ENCODE peak calls at places on chromosomes 2 and 18, in nine cellular contexts. X is cardiac muscle cell; Z is dorsolateral prefrontal cortex; R is CD8-positive, alpha-beta T cell; W is endodermal cell; S is uterus; A is upper lobe of right lung; U is OCI-LY7; E is thyroid gland. N is an unnamed sample.

GRCh38 chr2:85439986-85440385 is 21.5 kb downstream of the SH2D6 start:
- DNase-seq in A (no peak), Z (no peak), E (no peak), R (no peak), X (no peak), U (no peak), W (peak), S (no peak), N (no peak)

GRCh38 chr2:85578243-85579180 is 1.1 kb downstream of the VAMP8 start:
- DNase-seq in E (peak), Z (no peak), X (no peak), R (no peak), U (peak), S (no peak), W (peak), A (peak), N (peak)

GRCh38 chr2:165423081-165423480 is 46.4 kb upstream of the CSRNP3 start:
- DNase-seq in U (no peak), S (no peak), X (no peak), E (no peak), A (no peak), Z (no peak), W (no peak), R (no peak), N (no peak)

GRCh38 chr2:206084870-206085741 is 868 bp downstream of the INO80D start:
- DNase-seq in A (peak), Z (no peak), X (peak), E (peak), W (peak), U (peak), R (peak), S (peak), N (peak)

GRCh38 chr2:100053499-100053898 is 88.9 kb downstream of the AFF3 start:
- DNase-seq in Z (no peak), U (no peak), A (no peak), S (no peak), E (no peak), X (no peak), R (no peak), W (no peak), N (no peak)

GRCh38 chr2:195543902-195544894 is 112.8 kb upstream of the SLC39A10 start:
- DNase-seq in S (no peak), U (no peak), X (peak), W (no peak), R (no peak), Z (no peak), E (no peak), A (no peak), N (no peak)

GRCh38 chr18:79791141-79791972 is 6.4 kb upstream of the KCNG2 start:
- DNase-seq in U (no peak), A (peak), E (peak), Z (no peak), X (peak), S (no peak), R (no peak), W (no peak), N (no peak)

GRCh38 chr2:110876167-110876999 is 144.0 kb downstream of the ACOXL start:
- DNase-seq in X (no peak), A (no peak), S (no peak), E (no peak), W (peak), U (peak), R (no peak), Z (no peak), N (no peak)

GRCh38 chr18:32889620-32890593 is 117.1 kb upstream of the KLHL14 start:
- DNase-seq in E (no peak), X (no peak), Z (no peak), R (no peak), A (no peak), W (peak), S (no peak), U (no peak), N (no peak)

GRCh38 chr2:126558029-126558428 is 97.9 kb upstream of the GYPC start:
- DNase-seq in X (no peak), S (no peak), A (no peak), E (no peak), U (no peak), Z (no peak), R (no peak), W (no peak), N (no peak)

DNA sequence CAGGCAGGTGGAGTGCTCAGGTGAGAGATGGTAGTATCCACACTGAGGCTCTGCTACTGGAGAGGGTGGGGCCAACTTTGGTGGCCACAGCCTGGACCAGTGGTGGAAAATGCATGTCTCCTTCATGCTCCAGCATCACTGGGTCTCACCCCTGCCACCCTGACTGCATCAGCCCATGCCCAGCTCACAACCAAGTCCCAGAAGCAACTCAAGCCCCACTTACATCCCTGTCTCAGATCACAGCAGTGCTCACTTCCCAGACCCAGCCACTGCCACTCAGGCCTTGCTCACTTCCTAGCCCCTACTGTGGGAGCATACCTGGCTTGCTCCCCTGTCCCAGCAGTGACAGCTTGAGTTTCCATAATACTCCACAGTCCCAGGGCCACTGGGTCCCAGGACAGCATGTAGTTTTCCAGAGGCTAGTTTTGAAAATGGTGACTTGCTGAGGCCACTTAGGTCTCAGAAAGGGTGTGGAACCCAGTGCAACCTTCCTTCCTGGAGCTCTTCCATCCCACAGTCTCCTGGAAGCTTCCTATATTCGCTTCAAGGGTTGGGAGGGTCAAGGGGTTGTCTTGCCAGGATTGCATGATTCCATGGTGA is 58.8 kb downstream of the GPC1 start:
- DNase-seq in W (peak), U (no peak), R (no peak), S (no peak), E (no peak), A (no peak), Z (no peak), X (no peak), N (no peak)
- H3K4me3 ChIP-seq in W (no peak), U (no peak), R (no peak), S (no peak), E (no peak), A (no peak), Z (no peak), X (no peak), N (no peak)

DNA sequence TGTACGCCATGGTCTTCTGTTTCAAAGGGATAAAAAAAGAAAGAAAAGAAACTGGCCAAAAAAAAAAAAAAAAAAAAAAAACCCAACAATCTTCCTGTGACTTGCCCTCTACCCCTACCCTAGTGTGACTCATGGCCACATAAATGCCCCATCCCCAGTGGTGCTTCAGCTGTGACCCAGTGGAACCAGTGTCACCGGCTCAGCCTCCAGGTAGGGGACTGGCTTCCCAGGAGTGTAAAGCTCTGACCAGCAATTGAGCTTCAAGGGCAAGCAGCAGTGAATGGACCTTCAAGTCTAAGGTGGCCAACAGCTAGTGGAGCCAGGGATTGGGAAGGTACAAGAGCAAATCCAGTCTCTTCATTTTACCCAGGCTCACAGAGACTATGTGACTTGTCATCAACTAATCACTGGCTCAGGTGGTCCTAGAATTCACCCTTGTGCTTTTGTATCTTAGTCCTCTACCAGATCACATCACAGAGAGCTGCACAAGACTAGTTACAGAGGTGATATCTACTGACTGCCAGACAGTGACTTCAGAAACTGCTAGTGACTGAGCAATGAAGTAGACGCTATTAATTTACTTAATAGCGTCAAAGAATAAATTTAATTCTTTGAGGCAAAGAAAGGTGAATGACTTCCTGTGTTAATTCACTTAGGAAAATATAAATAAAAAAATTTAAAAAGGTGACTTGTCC is 1.3 kb upstream of the TGFBRAP1 start:
- DNase-seq in R (no peak), X (no peak), E (no peak), Z (no peak), A (no peak), U (no peak), W (no peak), S (no peak), N (no peak)
- H3K27ac ChIP-seq in R (peak), X (no peak), E (no peak), Z (no peak), A (no peak), U (no peak), W (no peak), S (no peak), N (no peak)

GRCh38 chr18:75586576-75586975 is 159.1 kb upstream of the SMIM21 start:
- DNase-seq in R (no peak), Z (no peak), X (no peak), W (no peak), A (no peak), U (no peak), S (no peak), E (no peak), N (no peak)
- TF ChIP-seq CTCF in R (no peak), Z (no peak), X (no peak), W (no peak), A (no peak), U (no peak), S (no peak), E (no peak), N (no peak)

GRCh38 chr2:177258059-177258458 is 6.5 kb downstream of the NFE2L2 start:
- DNase-seq in W (no peak), S (no peak), R (no peak), E (no peak), U (no peak), Z (no peak), A (no peak), X (no peak), N (no peak)
- H3K4me3 ChIP-seq in W (peak), S (no peak), R (no peak), E (no peak), U (no peak), Z (no peak), A (no peak), X (no peak), N (no peak)

GRCh38 chr18:23205980-23206379 is 70.7 kb downstream of the CABLES1 start:
- DNase-seq in W (no peak), E (no peak), X (no peak), U (no peak), S (no peak), R (no peak), A (no peak), Z (no peak), N (no peak)

GRCh38 chr18:23208600-23208999 is 73.3 kb downstream of the CABLES1 start:
- DNase-seq in E (no peak), X (no peak), S (no peak), A (no peak), W (no peak), U (no peak), Z (no peak), R (no peak), N (no peak)

GRCh38 chr18:23207994-23208393 is 72.7 kb downstream of the CABLES1 start:
- DNase-seq in A (no peak), U (no peak), Z (no peak), X (no peak), S (no peak), R (no peak), E (no peak), W (no peak), N (no peak)

GRCh38 chr18:23209031-23209430 is 73.7 kb downstream of the CABLES1 start:
- DNase-seq in W (no peak), S (no peak), A (no peak), E (no peak), U (no peak), X (no peak), Z (no peak), R (no peak), N (no peak)

GRCh38 chr18:23207191-23207955 is 72.1 kb downstream of the CABLES1 start:
- DNase-seq in E (no peak), S (no peak), R (no peak), Z (no peak), A (no peak), U (peak), W (peak), X (no peak), N (no peak)
- H3K27ac ChIP-seq in E (no peak), S (no peak), R (no peak), Z (no peak), A (no peak), U (no peak), W (no peak), X (no peak), N (no peak)

DNA sequence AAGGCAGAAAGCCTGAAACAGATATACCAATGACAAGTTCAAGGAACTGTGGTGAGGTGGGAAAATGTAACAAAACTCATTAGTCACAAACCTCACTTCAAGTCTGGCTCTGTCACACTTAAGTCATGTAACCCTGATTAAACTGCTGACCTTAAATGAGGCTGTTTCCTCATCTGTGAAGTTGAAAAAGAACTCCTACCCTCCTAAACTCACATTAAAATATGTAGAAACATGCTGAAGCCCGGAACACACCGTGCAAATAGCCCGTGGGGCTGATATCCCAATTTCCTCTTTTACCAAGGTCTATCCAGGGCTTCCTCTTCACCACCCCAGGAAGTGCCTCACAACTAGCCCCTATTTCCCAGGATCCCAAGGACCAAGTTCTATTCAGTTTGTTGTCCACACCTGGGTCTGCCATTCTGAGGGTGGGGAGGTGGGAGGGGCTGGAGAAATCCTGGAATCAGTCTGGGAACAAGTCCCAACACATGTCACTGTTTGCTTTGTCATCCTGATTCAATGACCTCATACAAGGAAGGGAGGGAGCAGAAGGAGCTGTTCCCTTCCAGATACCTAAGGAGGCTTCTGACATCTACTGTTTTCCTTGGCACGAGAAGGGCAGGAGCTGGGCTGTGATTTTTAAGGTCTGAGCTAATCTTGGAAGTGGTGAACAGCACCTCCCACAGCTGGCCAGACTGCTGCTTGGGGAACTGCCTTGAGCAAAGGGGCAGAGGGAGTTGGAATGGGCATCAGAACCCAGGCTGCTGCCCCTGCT is 42.3 kb downstream of the SLC4A1AP start:
- DNase-seq in W (no peak), Z (no peak), X (peak), A (no peak), U (no peak), S (peak), R (no peak), E (peak), N (peak)
- TF ChIP-seq CTCF in W (no peak), Z (no peak), X (no peak), A (no peak), U (no peak), S (no peak), R (no peak), E (no peak), N (no peak)

GRCh38 chr2:55045685-55046221 is 4.5 kb downstream of the RTN4 start:
- DNase-seq in W (no peak), R (no peak), X (no peak), A (no peak), S (no peak), Z (no peak), U (no peak), E (no peak), N (no peak)
- H3K4me3 ChIP-seq in W (peak), R (no peak), X (no peak), A (no peak), S (no peak), Z (peak), U (no peak), E (no peak), N (no peak)

DNA sequence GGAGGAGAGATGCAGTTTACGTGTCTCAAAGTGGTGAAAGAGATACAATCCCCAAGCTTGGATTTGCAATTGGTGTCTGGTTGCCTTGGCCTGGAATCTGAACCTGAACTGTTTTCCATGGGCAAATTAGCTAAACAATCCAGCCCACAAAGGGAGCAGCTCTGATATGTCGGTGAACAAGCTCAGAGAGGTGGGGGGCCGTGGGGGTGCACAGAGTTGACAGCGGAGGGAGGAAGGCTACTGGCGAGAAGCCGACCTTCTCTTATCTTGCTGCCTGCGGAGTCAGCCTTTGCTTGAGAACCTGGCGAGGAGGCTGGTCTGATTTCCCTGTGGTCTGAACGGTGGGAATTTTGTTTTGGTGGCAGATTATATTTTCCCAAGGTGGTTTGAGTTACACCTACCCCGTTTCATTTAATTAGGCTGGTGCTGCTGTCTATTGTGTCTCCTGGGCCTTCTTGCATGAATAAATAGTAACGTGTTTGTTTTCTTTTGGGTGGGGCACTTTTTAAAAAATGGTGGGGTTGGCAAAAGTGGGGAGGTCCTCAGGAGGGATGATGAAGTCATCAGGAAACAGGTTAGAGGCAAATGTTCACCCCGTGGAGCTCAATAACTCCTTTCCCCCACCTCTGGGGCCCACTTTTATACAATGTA is 80.9 kb upstream of the IGFBP5 start:
- DNase-seq in E (no peak), S (no peak), R (no peak), Z (no peak), A (no peak), W (no peak), U (no peak), X (peak), N (no peak)
- H3K27ac ChIP-seq in E (peak), S (peak), R (no peak), Z (no peak), A (no peak), W (no peak), U (no peak), X (no peak), N (peak)